ENCODE peak calls at places on chromosomes 4 and X, in ten cellular contexts. One of them, this sample, is unnamed.

GRCh38 chrX:48601741-48602394 is 4.6 kb downstream of the WDR13 start:
- DNase-seq in GM23338: no peak
- DNase-seq in HFF-Myc: no peak
- DNase-seq in OCI-LY7: no peak
- DNase-seq in astrocyte: no peak
- DNase-seq in tibial nerve: no peak
- DNase-seq in pancreas: no peak
- DNase-seq in H1: no peak
- DNase-seq in Panc1: no peak
- DNase-seq in K562: no peak
- DNase-seq in this sample: no peak

GRCh38 chrX:31590581-31591113 is 518.8 kb upstream of the FTHL17 start:
- DNase-seq in GM23338: no peak
- DNase-seq in HFF-Myc: peak; percentile 24
- DNase-seq in OCI-LY7: no peak
- DNase-seq in astrocyte: peak; percentile 65
- DNase-seq in tibial nerve: no peak
- DNase-seq in pancreas: no peak
- DNase-seq in H1: no peak
- DNase-seq in Panc1: no peak
- DNase-seq in K562: peak; percentile 6
- DNase-seq in this sample: no peak

GRCh38 chr4:139951051-139951450 is 202.9 kb downstream of the MAML3 start:
- DNase-seq in GM23338: no peak
- DNase-seq in HFF-Myc: no peak
- DNase-seq in OCI-LY7: no peak
- DNase-seq in astrocyte: peak; percentile 67
- DNase-seq in tibial nerve: no peak
- DNase-seq in pancreas: no peak
- DNase-seq in H1: no peak
- DNase-seq in Panc1: no peak
- DNase-seq in K562: no peak
- DNase-seq in this sample: no peak

GRCh38 chrX:103918584-103919335 is 43.7 kb upstream of the TMSB15B start:
- DNase-seq in GM23338: peak; percentile 70
- DNase-seq in HFF-Myc: no peak
- DNase-seq in OCI-LY7: peak; percentile 75
- DNase-seq in astrocyte: peak; percentile 66
- DNase-seq in tibial nerve: peak; percentile 12
- DNase-seq in pancreas: peak; percentile 54
- DNase-seq in H1: no peak
- DNase-seq in Panc1: no peak
- DNase-seq in K562: no peak
- DNase-seq in this sample: no peak

GRCh38 chr4:107876096-107876495 is 51.4 kb downstream of the SGMS2 start:
- DNase-seq in GM23338: no peak
- DNase-seq in HFF-Myc: no peak
- DNase-seq in OCI-LY7: no peak
- DNase-seq in astrocyte: no peak
- DNase-seq in tibial nerve: no peak
- DNase-seq in pancreas: no peak
- DNase-seq in H1: no peak
- DNase-seq in Panc1: no peak
- DNase-seq in K562: no peak
- DNase-seq in this sample: no peak

GRCh38 chrX:95640226-95640625 is 1044.4 kb upstream of the DIAPH2 start:
- DNase-seq in GM23338: no peak
- DNase-seq in HFF-Myc: no peak
- DNase-seq in OCI-LY7: no peak
- DNase-seq in astrocyte: no peak
- DNase-seq in tibial nerve: no peak
- DNase-seq in pancreas: no peak
- DNase-seq in H1: no peak
- DNase-seq in Panc1: no peak
- DNase-seq in K562: no peak
- DNase-seq in this sample: no peak

GRCh38 chr4:78551420-78552351 is at the start of gene ANXA3:
- DNase-seq in GM23338: peak; percentile 89
- DNase-seq in HFF-Myc: no peak
- DNase-seq in OCI-LY7: no peak
- DNase-seq in astrocyte: no peak
- DNase-seq in tibial nerve: no peak
- DNase-seq in pancreas: peak; percentile 58
- DNase-seq in H1: no peak
- DNase-seq in Panc1: no peak
- DNase-seq in K562: peak; percentile 67
- DNase-seq in this sample: no peak

GRCh38 chrX:39065051-39065871 is 264.0 kb downstream of the MID1IP1 start:
- DNase-seq in GM23338: peak; percentile 43
- DNase-seq in HFF-Myc: no peak
- DNase-seq in OCI-LY7: no peak
- DNase-seq in astrocyte: no peak
- DNase-seq in tibial nerve: no peak
- DNase-seq in pancreas: no peak
- DNase-seq in H1: peak; percentile 19
- DNase-seq in Panc1: no peak
- DNase-seq in K562: no peak
- DNase-seq in this sample: no peak

GRCh38 chr4:18524667-18525066 is 503.1 kb upstream of the LCORL start:
- DNase-seq in GM23338: no peak
- DNase-seq in HFF-Myc: no peak
- DNase-seq in OCI-LY7: no peak
- DNase-seq in astrocyte: no peak
- DNase-seq in tibial nerve: no peak
- DNase-seq in pancreas: no peak
- DNase-seq in H1: no peak
- DNase-seq in Panc1: no peak
- DNase-seq in K562: no peak
- DNase-seq in this sample: no peak

GRCh38 chr4:184548651-184549341 is 74.4 kb upstream of the IRF2 start:
- DNase-seq in GM23338: peak; percentile 34
- DNase-seq in HFF-Myc: no peak
- DNase-seq in OCI-LY7: no peak
- DNase-seq in astrocyte: no peak
- DNase-seq in tibial nerve: no peak
- DNase-seq in pancreas: no peak
- DNase-seq in H1: no peak
- DNase-seq in Panc1: no peak
- DNase-seq in K562: no peak
- DNase-seq in this sample: no peak

GRCh38 chr4:53706422-53707032 is 115.2 kb upstream of the LNX1 start:
- DNase-seq in GM23338: peak; percentile 87
- DNase-seq in HFF-Myc: peak; percentile 62
- DNase-seq in OCI-LY7: peak; percentile 86
- DNase-seq in astrocyte: peak; percentile 45
- DNase-seq in tibial nerve: peak; percentile 53
- DNase-seq in pancreas: no peak
- DNase-seq in H1: no peak
- DNase-seq in Panc1: no peak
- DNase-seq in K562: peak; percentile 26
- DNase-seq in this sample: peak; percentile 31

GRCh38 chrX:77675986-77676385 is 110.0 kb downstream of the ATRX start:
- DNase-seq in GM23338: no peak
- DNase-seq in HFF-Myc: no peak
- DNase-seq in OCI-LY7: no peak
- DNase-seq in astrocyte: no peak
- DNase-seq in tibial nerve: no peak
- DNase-seq in pancreas: no peak
- DNase-seq in H1: no peak
- DNase-seq in Panc1: no peak
- DNase-seq in K562: no peak
- DNase-seq in this sample: no peak

GRCh38 chr4:25020240-25020639 is 10.5 kb downstream of the LGI2 start:
- DNase-seq in GM23338: no peak
- DNase-seq in HFF-Myc: no peak
- DNase-seq in OCI-LY7: no peak
- DNase-seq in astrocyte: no peak
- DNase-seq in tibial nerve: no peak
- DNase-seq in pancreas: no peak
- DNase-seq in H1: no peak
- DNase-seq in Panc1: no peak
- DNase-seq in K562: no peak
- DNase-seq in this sample: no peak

GRCh38 chr4:121243476-121243875 is 79.4 kb upstream of the TNIP3 start:
- DNase-seq in GM23338: no peak
- DNase-seq in HFF-Myc: no peak
- DNase-seq in OCI-LY7: no peak
- DNase-seq in astrocyte: peak; percentile 16
- DNase-seq in tibial nerve: no peak
- DNase-seq in pancreas: no peak
- DNase-seq in H1: no peak
- DNase-seq in Panc1: no peak
- DNase-seq in K562: no peak
- DNase-seq in this sample: no peak
- H3K4me3 ChIP-seq in GM23338: no peak overlapping the region
- H3K4me3 ChIP-seq in HFF-Myc: no peak overlapping the region
- H3K4me3 ChIP-seq in OCI-LY7: no peak overlapping the region
- H3K4me3 ChIP-seq in astrocyte: no peak overlapping the region
- H3K4me3 ChIP-seq in tibial nerve: no peak overlapping the region
- H3K4me3 ChIP-seq in pancreas: no peak overlapping the region
- H3K4me3 ChIP-seq in H1: no peak overlapping the region
- H3K4me3 ChIP-seq in Panc1: no peak overlapping the region
- H3K4me3 ChIP-seq in K562: no peak overlapping the region
- H3K4me3 ChIP-seq in this sample: no peak overlapping the region

DNA sequence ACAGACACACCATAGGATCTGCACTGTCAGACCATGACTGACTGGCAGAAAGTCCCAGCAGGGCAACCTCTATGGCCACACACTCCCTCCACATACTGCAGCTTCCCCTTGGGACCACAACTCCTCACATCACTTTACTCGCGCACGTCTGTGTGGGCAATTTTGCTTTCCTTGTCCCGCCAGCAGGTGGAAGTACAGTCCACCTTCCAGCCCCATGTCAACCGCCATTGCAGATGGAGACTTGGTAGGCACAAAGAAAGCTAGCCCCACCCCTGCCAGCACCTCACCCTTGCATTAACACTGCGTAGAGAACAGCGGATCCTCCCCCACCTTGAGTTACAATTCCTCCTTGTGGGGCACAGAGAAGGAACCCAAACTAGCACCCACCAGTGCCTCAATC is 74.4 kb upstream of the NAP1L2 start:
- DNase-seq in GM23338: peak; percentile 51
- DNase-seq in HFF-Myc: no peak
- DNase-seq in OCI-LY7: no peak
- DNase-seq in astrocyte: no peak
- DNase-seq in tibial nerve: no peak
- DNase-seq in pancreas: no peak
- DNase-seq in H1: peak; percentile 10
- DNase-seq in Panc1: no peak
- DNase-seq in K562: no peak
- DNase-seq in this sample: no peak
- TF ChIP-seq CTCF in GM23338: peak; percentile 72
- TF ChIP-seq CTCF in HFF-Myc: no peak
- TF ChIP-seq CTCF in OCI-LY7: no peak
- TF ChIP-seq CTCF in astrocyte: no peak
- TF ChIP-seq CTCF in tibial nerve: no peak
- TF ChIP-seq CTCF in pancreas: no peak
- TF ChIP-seq CTCF in H1: peak; percentile 57
- TF ChIP-seq CTCF in Panc1: no peak
- TF ChIP-seq CTCF in K562: peak; percentile 12
- TF ChIP-seq CTCF in this sample: peak; percentile 42

DNA sequence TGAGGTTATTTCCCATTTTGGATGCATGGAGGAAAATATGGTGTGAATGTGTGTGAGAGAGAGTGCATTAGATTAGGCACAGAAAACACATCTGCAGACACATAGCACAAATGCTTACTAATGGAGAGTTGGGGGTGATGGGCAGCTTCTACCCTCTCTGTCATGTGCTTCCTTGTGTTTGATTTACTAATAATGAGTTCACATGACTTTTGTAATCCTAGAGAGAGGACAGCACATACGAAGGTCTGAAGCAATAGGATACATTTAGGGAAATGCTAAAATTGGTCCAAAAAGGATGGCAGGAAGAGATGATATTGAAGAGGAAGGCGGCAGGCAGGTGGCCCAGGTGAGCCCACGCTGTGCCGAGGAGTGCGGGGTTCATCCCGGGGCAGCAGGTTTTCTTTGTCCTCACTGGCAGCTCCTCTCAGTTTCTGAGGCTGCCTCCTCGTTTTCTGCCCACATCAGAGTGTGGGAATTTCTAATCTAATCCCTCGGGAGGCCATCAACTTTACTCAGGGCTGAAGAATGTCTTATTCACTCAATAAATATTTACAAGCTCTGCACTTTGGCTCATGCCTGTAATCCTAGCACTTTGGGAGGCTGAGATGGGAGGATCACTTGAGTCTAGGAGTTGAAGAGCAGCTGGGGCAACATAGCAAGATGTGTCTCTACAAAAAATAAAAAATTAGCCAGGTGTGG is 15.9 kb upstream of the MAP9 start:
- DNase-seq in GM23338: no peak
- DNase-seq in HFF-Myc: peak; percentile 44
- DNase-seq in OCI-LY7: no peak
- DNase-seq in astrocyte: peak; percentile 53
- DNase-seq in tibial nerve: no peak
- DNase-seq in pancreas: no peak
- DNase-seq in H1: no peak
- DNase-seq in Panc1: peak; percentile 39
- DNase-seq in K562: no peak
- DNase-seq in this sample: no peak
- H3K4me3 ChIP-seq in GM23338: no peak overlapping the region
- H3K4me3 ChIP-seq in HFF-Myc: no peak overlapping the region
- H3K4me3 ChIP-seq in OCI-LY7: no peak overlapping the region
- H3K4me3 ChIP-seq in astrocyte: peak overlapping the region; percentile 26
- H3K4me3 ChIP-seq in tibial nerve: no peak overlapping the region
- H3K4me3 ChIP-seq in pancreas: no peak overlapping the region
- H3K4me3 ChIP-seq in H1: no peak overlapping the region
- H3K4me3 ChIP-seq in Panc1: no peak overlapping the region
- H3K4me3 ChIP-seq in K562: no peak overlapping the region
- H3K4me3 ChIP-seq in this sample: no peak overlapping the region

DNA sequence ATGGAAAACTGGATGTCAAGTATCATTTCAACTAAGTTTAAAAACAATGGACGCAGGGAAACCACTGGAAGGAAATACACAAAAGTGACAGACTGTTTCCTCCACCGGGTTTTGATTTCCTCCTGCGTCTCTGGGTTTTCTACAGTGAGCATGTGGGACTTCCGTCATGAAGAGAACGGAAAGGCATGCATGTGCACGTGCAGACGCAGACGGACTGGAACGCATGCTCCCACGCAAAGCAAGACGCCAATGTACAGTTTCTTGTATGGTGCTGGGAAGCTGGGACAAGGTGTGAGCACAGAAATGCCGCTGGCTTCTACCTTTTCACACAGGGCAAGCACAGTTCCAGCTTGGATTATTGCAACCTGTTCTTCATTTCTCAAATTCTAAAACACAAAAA is 30.3 kb upstream of the C4orf50 start:
- DNase-seq in GM23338: no peak
- DNase-seq in HFF-Myc: no peak
- DNase-seq in OCI-LY7: no peak
- DNase-seq in astrocyte: no peak
- DNase-seq in tibial nerve: no peak
- DNase-seq in pancreas: no peak
- DNase-seq in H1: no peak
- DNase-seq in Panc1: no peak
- DNase-seq in K562: no peak
- DNase-seq in this sample: no peak
- TF ChIP-seq CTCF in GM23338: no peak
- TF ChIP-seq CTCF in HFF-Myc: no peak
- TF ChIP-seq CTCF in OCI-LY7: no peak
- TF ChIP-seq CTCF in astrocyte: no peak
- TF ChIP-seq CTCF in tibial nerve: no peak
- TF ChIP-seq CTCF in pancreas: no peak
- TF ChIP-seq CTCF in H1: no peak
- TF ChIP-seq CTCF in Panc1: no peak
- TF ChIP-seq CTCF in K562: no peak
- TF ChIP-seq CTCF in this sample: no peak